ENCODE peak calls at places on chromosomes 13 and 19, in five cellular contexts. Z is A172; O is GM12865; G is stimulated activated CD8-positive, alpha-beta memory T cell treated with anti-CD3 and anti-CD28 coated beads, Interleukin-4, amount 100 ng/mL, for 1 hour; M is occipital lobe. H is an unnamed sample.

GRCh38 chr19:45876411-45877197 is 9.3 kb downstream of the IRF2BP1 start:
- DNase-seq in M (no peak), Z (no peak), G (no peak), O (no peak), H (no peak)

GRCh38 chr19:16288544-16288943 is 36.1 kb upstream of the KLF2 start:
- DNase-seq in G (no peak), O (no peak), M (no peak), Z (no peak), H (no peak)

GRCh38 chr19:926595-927043 is 784 bp downstream of the ARID3A start:
- DNase-seq in G (no peak), Z (no peak), O (peak), M (no peak), H (no peak)

GRCh38 chr19:46529622-46530451 is 34.2 kb upstream of the PNMA8B start:
- DNase-seq in G (peak), M (peak), Z (peak), O (peak), H (peak)

GRCh38 chr19:39631178-39631577 is 24.5 kb upstream of the LGALS16 start:
- DNase-seq in Z (no peak), G (no peak), M (no peak), O (no peak), H (no peak)

GRCh38 chr13:23856008-23856750 is 33.0 kb downstream of the MIPEP start:
- DNase-seq in M (peak), G (no peak), Z (no peak), O (no peak), H (no peak)

GRCh38 chr19:58529405-58529804 is 9.8 kb upstream of the ZBTB45 start:
- DNase-seq in Z (no peak), M (no peak), O (no peak), G (no peak), H (no peak)

GRCh38 chr13:112752711-112753541 is 63.1 kb downstream of the ATP11A start:
- DNase-seq in O (no peak), G (no peak), Z (peak), M (peak), H (no peak)

GRCh38 chr13:107650081-107650701 is 565.1 kb downstream of the LIG4 start:
- DNase-seq in G (no peak), O (peak), Z (peak), M (peak), H (no peak)

GRCh38 chr19:1760020-1760419 is 6.7 kb downstream of the ONECUT3 start:
- DNase-seq in M (no peak), O (no peak), Z (no peak), G (no peak), H (no peak)

GRCh38 chr19:35207391-35207871 is 21.1 kb downstream of the FAM187B start:
- DNase-seq in M (no peak), O (no peak), Z (no peak), G (no peak), H (no peak)

GRCh38 chr13:72652681-72653080 is 74.7 kb downstream of the MZT1 start:
- DNase-seq in Z (peak), O (no peak), M (no peak), G (no peak), H (no peak)

GRCh38 chr13:99312493-99312883 is 5.3 kb upstream of the GPR183 start:
- DNase-seq in Z (no peak), O (peak), M (peak), G (no peak), H (no peak)

GRCh38 chr13:41065098-41065497 is 3.8 kb downstream of the WBP4 start:
- DNase-seq in Z (no peak), O (no peak), M (no peak), G (no peak), H (no peak)

GRCh38 chr13:83531022-83531421 is 351.3 kb downstream of the SLITRK1 start:
- DNase-seq in O (no peak), Z (no peak), M (no peak), G (no peak), H (no peak)

GRCh38 chr19:6521718-6522646 is 8.8 kb upstream of the TNFSF9 start:
- DNase-seq in O (peak), Z (peak), M (no peak), G (peak), H (no peak)

GRCh38 chr13:46948338-46948737 is 51.5 kb upstream of the HTR2A start:
- DNase-seq in G (no peak), O (no peak), M (no peak), Z (no peak), H (no peak)

GRCh38 chr19:48635966-48636858 is 967 bp downstream of the DBP start:
- DNase-seq in G (no peak), M (no peak), Z (no peak), O (peak), H (no peak)

GRCh38 chr13:72884111-72884510 is 102.2 kb downstream of the PIBF1 start:
- DNase-seq in G (no peak), Z (no peak), M (no peak), O (no peak), H (no peak)

GRCh38 chr19:5804516-5805464 is at the start of gene NRTN:
- DNase-seq in Z (no peak), O (no peak), M (no peak), G (no peak), H (no peak)

GRCh38 chr19:55600336-55601028 is 394 bp downstream of the ZNF524 start:
- DNase-seq in M (peak), O (no peak), Z (no peak), G (no peak), H (no peak)

GRCh38 chr13:49300716-49301589 is 53.2 kb downstream of the CDADC1 start:
- DNase-seq in O (peak), Z (peak), M (peak), G (peak), H (peak)

GRCh38 chr19:32674153-32674958 is 624 bp downstream of the ANKRD27 start:
- DNase-seq in M (no peak), O (no peak), Z (no peak), G (no peak), H (no peak)

GRCh38 chr13:46665630-46666482 is 112.9 kb downstream of the LRCH1 start:
- DNase-seq in O (no peak), G (no peak), M (no peak), Z (no peak), H (no peak)

GRCh38 chr13:79011179-79011578 is 352.2 kb upstream of the OBI1 start:
- DNase-seq in O (peak), Z (no peak), M (no peak), G (no peak), H (no peak)

GRCh38 chr19:30070970-30071632 is 129.1 kb downstream of the URI1 start:
- DNase-seq in G (no peak), O (no peak), M (no peak), Z (no peak), H (no peak)

GRCh38 chr13:105196052-105196451 is 1339.4 kb downstream of the EFNB2 start:
- DNase-seq in O (no peak), G (no peak), M (no peak), Z (peak), H (no peak)

GRCh38 chr19:39335168-39335567 is 675 bp downstream of the GMFG start:
- DNase-seq in Z (no peak), M (no peak), G (no peak), O (peak), H (no peak)